ENCODE peak calls at places on chromosomes 7 and 10, in seven cellular contexts. N is HL-60; S is effector CD4-positive, alpha-beta T cell; G is adipocyte; Q is mammary epithelial cell; E is stimulated activated naive CD4-positive, alpha-beta T cell; K is activated CD4-positive, alpha-beta T cell treated with anti-CD3 and anti-CD28 coated beads, Interleukin-2, amount 10 ng/mL, durations not matched to agents 7 days and 5 days. M is an unnamed sample.
A peak's percentile ranks its signal among the peaks of the same experiment; 100 is the strongest.

GRCh38 chr10:42973870-42974692 is 102.8 kb upstream of the RET start:
- DNase-seq in N (peak; percentile 36), S (no peak), G (no peak), Q (no peak), E (no peak), K (no peak), M (no peak)

GRCh38 chr7:18040196-18040595 is 12.6 kb upstream of the PRPS1L1 start:
- DNase-seq in N (no peak), S (no peak), G (peak; percentile 56), Q (peak; percentile 49), E (no peak), K (no peak), M (no peak)

GRCh38 chr10:128792426-128793140 is 666.4 kb upstream of the MKI67 start:
- DNase-seq in N (no peak), S (no peak), G (no peak), Q (no peak), E (no peak), K (no peak), M (no peak)

GRCh38 chr10:91090761-91091529 is 129.5 kb upstream of the PCGF5 start:
- DNase-seq in N (no peak), S (no peak), G (peak; percentile 55), Q (no peak), E (no peak), K (no peak), M (no peak)

GRCh38 chr7:93544686-93545085 is 29.8 kb downstream of the CALCR start:
- DNase-seq in N (no peak), S (no peak), G (no peak), Q (no peak), E (no peak), K (no peak), M (no peak)

GRCh38 chr10:91582063-91582673 is 50.7 kb downstream of the PPP1R3C start:
- DNase-seq in N (no peak), S (no peak), G (no peak), Q (no peak), E (no peak), K (no peak), M (no peak)

GRCh38 chr7:53094827-53095226 is 59.4 kb downstream of the POM121L12 start:
- DNase-seq in N (no peak), S (no peak), G (no peak), Q (no peak), E (no peak), K (no peak), M (no peak)

GRCh38 chr10:125344573-125345121 is 184.3 kb upstream of the CTBP2 start:
- DNase-seq in N (no peak), S (no peak), G (no peak), Q (no peak), E (no peak), K (no peak), M (no peak)

GRCh38 chr7:43590862-43591550 is 8.1 kb downstream of the STK17A start:
- DNase-seq in N (peak; percentile 61), S (no peak), G (no peak), Q (no peak), E (no peak), K (peak; percentile 46), M (no peak)

GRCh38 chr7:10950494-10950893 is 23.2 kb upstream of the PHF14 start:
- DNase-seq in N (no peak), S (no peak), G (no peak), Q (no peak), E (no peak), K (no peak), M (no peak)

GRCh38 chr7:134660961-134661376 is 14.3 kb downstream of the BPGM start:
- DNase-seq in N (no peak), S (no peak), G (peak; percentile 79), Q (peak; percentile 83), E (no peak), K (no peak), M (no peak)

GRCh38 chr7:123647106-123647730 is 8.4 kb upstream of the LMOD2 start:
- DNase-seq in N (no peak), S (no peak), G (no peak), Q (peak; percentile 58), E (no peak), K (no peak), M (no peak)

GRCh38 chr10:49187950-49188761 is at the start of gene TMEM273:
- DNase-seq in N (peak; percentile 86), S (no peak), G (no peak), Q (no peak), E (no peak), K (peak; percentile 26), M (peak; percentile 36)

GRCh38 chr10:122461367-122461728 is at the start of gene HTRA1:
- DNase-seq in N (no peak), S (no peak), G (peak; percentile 91), Q (peak; percentile 70), E (no peak), K (no peak), M (no peak)

GRCh38 chr10:123556049-123556448 is 110.1 kb upstream of the GPR26 start:
- DNase-seq in N (no peak), S (no peak), G (no peak), Q (no peak), E (no peak), K (no peak), M (no peak)

GRCh38 chr10:60335708-60336107 is 54.0 kb downstream of the ANK3 start:
- DNase-seq in N (no peak), S (no peak), G (no peak), Q (no peak), E (no peak), K (no peak), M (no peak)

GRCh38 chr10:48833674-48834073 is 106.0 kb downstream of the LRRC18 start:
- DNase-seq in N (no peak), S (no peak), G (no peak), Q (no peak), E (no peak), K (no peak), M (no peak)

GRCh38 chr7:150435390-150436073 is 14.9 kb upstream of the GIMAP8 start:
- DNase-seq in N (peak; percentile 73), S (no peak), G (no peak), Q (no peak), E (no peak), K (no peak), M (no peak)

GRCh38 chr7:22586806-22587180 is 86.8 kb upstream of the STEAP1B start:
- DNase-seq in N (no peak), S (no peak), G (peak; percentile 64), Q (peak; percentile 34), E (no peak), K (no peak), M (no peak)

GRCh38 chr10:68560201-68560915 is at the start of gene TET1:
- DNase-seq in N (peak; percentile 61), S (no peak), G (peak; percentile 79), Q (peak; percentile 35), E (no peak), K (peak; percentile 21), M (no peak)

GRCh38 chr10:24718031-24718855 is 5.4 kb downstream of the ARHGAP21 start:
- DNase-seq in N (no peak), S (no peak), G (peak; percentile 92), Q (peak; percentile 65), E (no peak), K (no peak), M (no peak)

GRCh38 chr7:68420342-68420750 is 1177.9 kb upstream of the AUTS2 start:
- DNase-seq in N (no peak), S (no peak), G (no peak), Q (no peak), E (no peak), K (no peak), M (no peak)

GRCh38 chr10:127195571-127196226 is 692 bp downstream of the INSYN2A start:
- DNase-seq in N (no peak), S (no peak), G (no peak), Q (peak; percentile 17), E (no peak), K (no peak), M (no peak)

GRCh38 chr7:76330245-76330644 is 27.8 kb downstream of the HSPB1 start:
- DNase-seq in N (no peak), S (no peak), G (no peak), Q (no peak), E (no peak), K (no peak), M (no peak)

GRCh38 chr10:128180843-128181242 is 54.6 kb upstream of the MKI67 start:
- DNase-seq in N (peak; percentile 15), S (peak; percentile 15), G (no peak), Q (no peak), E (peak; percentile 8), K (peak; percentile 82), M (peak; percentile 13)

GRCh38 chr7:100911484-100911883 is 15.8 kb upstream of the ACHE start:
- DNase-seq in N (no peak), S (no peak), G (no peak), Q (no peak), E (no peak), K (no peak), M (no peak)

GRCh38 chr7:149854611-149855367 is 16.6 kb downstream of the ZNF862 start:
- DNase-seq in N (no peak), S (peak; percentile 26), G (peak; percentile 46), Q (peak; percentile 31), E (peak; percentile 36), K (peak; percentile 20), M (no peak)

GRCh38 chr7:81114682-81115081 is 195.8 kb upstream of the SEMA3C start:
- DNase-seq in N (no peak), S (no peak), G (no peak), Q (peak; percentile 14), E (no peak), K (no peak), M (no peak)

GRCh38 chr10:76082956-76083355 is 651.5 kb downstream of the LRMDA start:
- DNase-seq in N (no peak), S (no peak), G (no peak), Q (peak; percentile 70), E (no peak), K (no peak), M (no peak)

GRCh38 chr10:128985036-128985435 is 482.0 kb upstream of the MGMT start:
- DNase-seq in N (no peak), S (no peak), G (no peak), Q (no peak), E (no peak), K (no peak), M (no peak)

GRCh38 chr7:128831178-128831993 is 1.2 kb downstream of the FLNC start:
- DNase-seq in N (peak; percentile 50), S (no peak), G (peak; percentile 74), Q (no peak), E (no peak), K (no peak), M (no peak)

GRCh38 chr10:470339-471003 is 219.0 kb downstream of the DIP2C start:
- DNase-seq in N (no peak), S (peak; percentile 25), G (no peak), Q (no peak), E (peak; percentile 29), K (peak; percentile 63), M (peak; percentile 24)

GRCh38 chr7:145909956-145910611 is 206.5 kb upstream of the CNTNAP2 start:
- DNase-seq in N (peak; percentile 6), S (no peak), G (no peak), Q (no peak), E (no peak), K (no peak), M (no peak)

GRCh38 chr10:63887026-63887589 is 365.9 kb downstream of the REEP3 start:
- DNase-seq in N (no peak), S (no peak), G (no peak), Q (no peak), E (no peak), K (no peak), M (no peak)

GRCh38 chr7:51965454-51965853 is 648.8 kb upstream of the COBL start:
- DNase-seq in N (no peak), S (no peak), G (no peak), Q (no peak), E (no peak), K (no peak), M (no peak)